ENCODE peak calls at places on chromosomes 5 and 9, in seven cellular contexts. R is mucosa of gallbladder; Y is activated T-helper 2 cell treated with anti-CD3 and anti-CD28 coated beads, Interferon-gamma antibody, Interleukin-2, Interleukin-4, amounts not matched to agents 10 μg/mL and 5 μg/mL and 100 μg/mL, durations not matched to agents 14 hours and 24 hours and 36 hours; L is NCI-H82; W is BE2C; N is activated CD8-positive, alpha-beta memory T cell treated with anti-CD3 and anti-CD28 coated beads, Interleukin-2, amount 50 U/mL, for 48 hours; M is putamen. Z is an unnamed sample.

GRCh38 chr5:139958749-139959148 is 84.3 kb downstream of the NRG2 start:
- DNase-seq in L (no peak), W (no peak), Y (no peak), N (no peak), R (peak), M (no peak), Z (no peak)

GRCh38 chr9:17063535-17064135 is 71.2 kb upstream of the CNTLN start:
- DNase-seq in W (peak), N (no peak), R (peak), L (peak), Y (no peak), M (no peak), Z (peak)

GRCh38 chr5:176853151-176853793 is 42.9 kb downstream of the UNC5A start:
- DNase-seq in L (no peak), W (no peak), M (peak), Y (no peak), N (no peak), R (no peak), Z (no peak)

GRCh38 chr9:93315118-93315517 is 131.2 kb downstream of the WNK2 start:
- DNase-seq in W (no peak), Y (no peak), M (no peak), N (peak), R (no peak), L (no peak), Z (no peak)

GRCh38 chr5:116075117-116075910 is 9.5 kb upstream of the COMMD10 start:
- DNase-seq in W (no peak), R (no peak), Y (no peak), N (no peak), L (peak), M (no peak), Z (no peak)

GRCh38 chr9:137924169-137924568 is 46.6 kb downstream of the CACNA1B start:
- DNase-seq in W (no peak), Y (no peak), N (no peak), M (no peak), L (no peak), R (no peak), Z (no peak)

GRCh38 chr9:133634024-133634691 is 2.0 kb upstream of the DBH start:
- DNase-seq in M (no peak), R (no peak), L (no peak), N (no peak), Y (no peak), W (peak), Z (no peak)

GRCh38 chr5:91293131-91293530 is 90.0 kb downstream of the ARRDC3 start:
- DNase-seq in R (no peak), M (no peak), N (no peak), W (no peak), L (no peak), Y (no peak), Z (no peak)

GRCh38 chr5:58985759-58986158 is 402.9 kb downstream of the RAB3C start:
- DNase-seq in L (no peak), W (no peak), R (no peak), N (no peak), M (no peak), Y (no peak), Z (no peak)

GRCh38 chr5:176379881-176380280 is 8.5 kb downstream of the NOP16 start:
- DNase-seq in M (no peak), N (no peak), Y (no peak), R (no peak), W (no peak), L (no peak), Z (no peak)

GRCh38 chr9:89543057-89543456 is 45.1 kb upstream of the SEMA4D start:
- DNase-seq in N (peak), L (no peak), M (no peak), W (no peak), Y (no peak), R (no peak), Z (no peak)

GRCh38 chr5:149211566-149211965 is 60.1 kb upstream of the AFAP1L1 start:
- DNase-seq in N (no peak), L (no peak), Y (no peak), R (no peak), W (no peak), M (no peak), Z (no peak)

GRCh38 chr5:119406551-119406950 is 45.7 kb upstream of the HSD17B4 start:
- DNase-seq in L (no peak), Y (no peak), M (no peak), N (no peak), R (no peak), W (no peak), Z (no peak)

GRCh38 chr5:112734597-112734996 is 3.1 kb upstream of the APC start:
- DNase-seq in R (no peak), N (no peak), W (no peak), L (no peak), Y (no peak), M (no peak), Z (no peak)

GRCh38 chr5:80654054-80654390 is 430 bp upstream of the MSH3 start:
- DNase-seq in M (no peak), Y (no peak), L (peak), N (no peak), R (no peak), W (no peak), Z (no peak)

GRCh38 chr5:10567781-10568321 is 4.0 kb downstream of the ANKRD33B start:
- DNase-seq in W (no peak), N (peak), M (no peak), L (peak), R (no peak), Y (no peak), Z (no peak)

GRCh38 chr9:75995066-75995465 is 104.6 kb downstream of the PCSK5 start:
- DNase-seq in N (no peak), Y (no peak), W (no peak), M (no peak), L (no peak), R (no peak), Z (no peak)

GRCh38 chr5:92391-93220 is 638 bp downstream of the PLEKHG4B start:
- DNase-seq in N (no peak), R (no peak), L (no peak), Y (no peak), W (no peak), M (no peak), Z (no peak)

GRCh38 chr9:18976368-18977238 is 56.4 kb downstream of the SAXO1 start:
- DNase-seq in N (no peak), L (no peak), M (no peak), R (no peak), Y (no peak), W (no peak), Z (no peak)

GRCh38 chr9:114003756-114004155 is 74.3 kb downstream of the AMBP start:
- DNase-seq in L (peak), N (no peak), W (no peak), M (no peak), R (peak), Y (no peak), Z (no peak)

GRCh38 chr5:143717400-143717799 is 94.6 kb upstream of the HMHB1 start:
- DNase-seq in N (no peak), M (no peak), Y (no peak), R (no peak), W (no peak), L (no peak), Z (no peak)

GRCh38 chr5:168422431-168422830 is 63.8 kb upstream of the RARS1 start:
- DNase-seq in L (peak), M (no peak), N (no peak), Y (no peak), W (no peak), R (no peak), Z (no peak)

GRCh38 chr9:83596899-83597504 is 25.9 kb upstream of the IDNK start:
- DNase-seq in Y (peak), L (peak), W (peak), M (no peak), R (peak), N (peak), Z (peak)

GRCh38 chr5:132459031-132459982 is 31.3 kb downstream of the IRF1 start:
- DNase-seq in Y (no peak), W (no peak), L (no peak), M (no peak), N (peak), R (no peak), Z (no peak)

GRCh38 chr5:92552206-92553160 is 1028.5 kb downstream of the NR2F1-AS1 start:
- DNase-seq in W (no peak), L (no peak), N (no peak), M (no peak), Y (no peak), R (no peak), Z (no peak)

GRCh38 chr5:67297376-67297775 is 100.8 kb upstream of the CD180 start:
- DNase-seq in L (no peak), R (no peak), W (peak), Y (no peak), M (no peak), N (no peak), Z (no peak)

GRCh38 chr9:135905380-135906282 is 1.7 kb downstream of the CAMSAP1 start:
- DNase-seq in R (no peak), Y (no peak), N (peak), M (no peak), W (no peak), L (peak), Z (no peak)

GRCh38 chr5:108381034-108381954 is 604 bp downstream of the FBXL17 start:
- DNase-seq in M (peak), R (peak), L (peak), Y (peak), N (peak), W (peak), Z (peak)

GRCh38 chr5:180860273-180860886 is 696 bp downstream of the ZFP62 start:
- DNase-seq in N (peak), Y (no peak), L (peak), R (peak), M (no peak), W (peak), Z (no peak)

GRCh38 chr5:52007230-52007858 is 624.1 kb downstream of the ISL1 start:
- DNase-seq in M (no peak), Y (no peak), R (peak), W (peak), N (no peak), L (peak), Z (no peak)

GRCh38 chr5:57435701-57436134 is 46.9 kb downstream of the ACTBL2 start:
- DNase-seq in R (peak), L (no peak), Y (no peak), N (no peak), M (peak), W (no peak), Z (no peak)

GRCh38 chr5:79774171-79774854 is 84.7 kb downstream of the CMYA5 start:
- DNase-seq in W (peak), M (peak), N (no peak), R (no peak), Y (no peak), L (peak), Z (no peak)

GRCh38 chr5:2388005-2388361 is 363.5 kb downstream of the IRX2 start:
- DNase-seq in W (no peak), N (no peak), M (no peak), L (no peak), Y (no peak), R (no peak), Z (no peak)

GRCh38 chr5:88770290-88771257 is 112.4 kb downstream of the MEF2C start:
- DNase-seq in W (no peak), Y (no peak), N (no peak), M (no peak), L (no peak), R (no peak), Z (no peak)

GRCh38 chr9:77188242-77188641 is 10.9 kb downstream of the VPS13A start:
- DNase-seq in L (no peak), W (no peak), N (no peak), R (no peak), Y (no peak), M (no peak), Z (no peak)